ENCODE peak calls at places on chromosomes 11 and 22, in six cellular contexts. K, W, V, U, R and S are unnamed samples.
A peak's percentile ranks its signal among the peaks of the same experiment; 100 is the strongest.

GRCh38 chr22:27629908-27630733 is 171.4 kb downstream of the MN1 start:
- DNase-seq in K (no peak), W (no peak), V (no peak), U (no peak), R (no peak), S (no peak)

GRCh38 chr11:26194871-26195270 is 137.1 kb upstream of the ANO3 start:
- DNase-seq in K (no peak), W (no peak), V (no peak), U (no peak), R (no peak), S (no peak)

GRCh38 chr22:44357962-44358553 is 45.3 kb upstream of the SHISAL1 start:
- DNase-seq in K (peak; percentile 40), W (peak; percentile 77), V (peak; percentile 38), U (peak; percentile 54), R (no peak), S (peak; percentile 66)

GRCh38 chr22:27108425-27109114 is 451.2 kb downstream of the MIAT start:
- DNase-seq in K (peak; percentile 54), W (peak; percentile 69), V (no peak), U (peak; percentile 60), R (no peak), S (no peak)

GRCh38 chr22:18023509-18024275 is 669 bp downstream of the MICAL3 start:
- DNase-seq in K (peak; percentile 89), W (peak; percentile 83), V (no peak), U (peak; percentile 87), R (peak; percentile 86), S (peak; percentile 91)

GRCh38 chr11:1075341-1075911 is 752 bp downstream of the MUC2 start:
- DNase-seq in K (no peak), W (peak; percentile 9), V (peak; percentile 41), U (no peak), R (no peak), S (no peak)

GRCh38 chr22:21020802-21021429 is 6.0 kb downstream of the P2RX6 start:
- DNase-seq in K (no peak), W (no peak), V (no peak), U (peak; percentile 29), R (no peak), S (no peak)

GRCh38 chr11:30348035-30348434 is 25.1 kb downstream of the ARL14EP start:
- DNase-seq in K (no peak), W (no peak), V (no peak), U (no peak), R (no peak), S (no peak)

GRCh38 chr11:72578991-72579815 is 95.0 kb downstream of the PDE2A start:
- DNase-seq in K (no peak), W (no peak), V (peak; percentile 11), U (no peak), R (no peak), S (no peak)

GRCh38 chr11:130206141-130206540 is 46.6 kb downstream of the ST14 start:
- DNase-seq in K (peak; percentile 69), W (no peak), V (peak; percentile 29), U (no peak), R (no peak), S (no peak)

DNA sequence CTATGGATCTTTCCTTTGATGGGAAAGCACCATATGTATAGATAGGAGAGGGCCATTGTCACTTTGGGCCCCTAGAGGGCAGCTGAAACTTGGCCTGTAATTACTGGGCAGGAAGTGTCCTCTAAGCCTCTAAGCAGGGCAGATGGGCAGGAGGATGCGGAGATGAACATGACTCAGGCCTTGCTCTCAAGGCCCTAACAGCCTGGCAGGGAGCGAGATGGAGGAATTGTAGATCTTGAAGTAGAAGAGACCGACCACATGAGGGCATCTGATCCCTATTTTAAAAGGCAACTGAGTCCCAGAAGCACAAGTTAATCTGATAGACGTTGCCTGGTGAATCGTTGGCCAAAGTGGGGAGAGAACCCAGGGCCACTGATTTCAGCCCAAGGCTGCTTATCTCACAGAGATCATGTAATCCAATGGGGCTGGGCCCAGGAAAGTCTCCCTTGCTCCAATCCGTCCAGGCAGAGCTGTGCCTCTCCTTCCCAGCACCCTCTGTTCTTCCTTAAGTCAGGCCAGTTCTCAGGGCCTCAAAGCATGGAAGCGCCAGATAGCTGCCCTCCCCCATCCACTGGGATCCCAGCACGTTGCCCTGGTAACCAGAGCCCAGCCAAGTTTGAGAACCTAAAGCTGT is 2.5 kb upstream of the SEPTIN3 start:
- DNase-seq in K (no peak), W (no peak), V (no peak), U (peak; percentile 88), R (peak; percentile 88), S (peak; percentile 93)
- TF ChIP-seq CTCF in K (no peak), W (peak; percentile 15), V (peak; percentile 44), U (peak; percentile 37), R (peak; percentile 49), S (peak; percentile 58)

GRCh38 chr11:27717377-27717776 is 17.1 kb upstream of the BDNF start:
- DNase-seq in K (no peak), W (no peak), V (no peak), U (peak; percentile 47), R (no peak), S (no peak)
- TF ChIP-seq CTCF in K (no peak), W (no peak), V (no peak), U (peak; percentile 42), R (peak; percentile 31), S (peak; percentile 64)

DNA sequence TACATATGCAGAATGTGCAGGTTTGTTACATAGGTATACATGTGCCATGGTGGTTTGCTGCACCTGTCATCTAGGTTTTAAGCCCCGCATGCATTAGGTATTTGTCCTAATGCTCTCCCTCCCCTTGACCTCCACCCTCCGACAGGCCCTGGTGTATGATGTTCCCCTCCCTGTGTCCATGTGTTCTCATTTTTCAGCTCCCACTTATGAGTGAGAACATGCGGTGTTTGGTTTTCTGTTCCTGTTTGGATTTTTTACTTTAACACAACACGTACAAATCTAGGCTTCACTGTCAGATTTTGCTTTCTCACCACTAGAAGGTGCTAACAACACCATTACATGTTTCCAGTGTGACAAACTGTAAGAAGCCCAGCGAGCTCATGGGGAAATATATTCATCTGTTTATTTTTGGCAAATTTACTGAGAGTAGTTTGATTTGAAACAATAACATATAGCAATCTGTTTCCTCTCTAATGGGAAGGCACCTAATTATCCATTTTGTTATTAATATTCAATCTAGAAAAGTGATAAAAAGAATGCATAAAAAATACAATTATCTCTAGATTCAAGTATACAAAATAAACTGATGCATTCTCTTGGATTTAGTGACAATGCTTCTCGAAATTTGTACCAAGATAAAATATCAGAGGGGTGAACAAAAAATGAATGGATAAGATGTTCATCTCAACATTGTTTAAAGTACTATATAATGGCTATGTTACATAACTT is 23.2 kb upstream of the BIRC3 start:
- DNase-seq in K (no peak), W (no peak), V (no peak), U (peak; percentile 70), R (no peak), S (peak; percentile 69)
- TF ChIP-seq CTCF in K (peak; percentile 53), W (peak; percentile 67), V (peak; percentile 60), U (peak; percentile 75), R (peak; percentile 76), S (peak; percentile 86)

GRCh38 chr11:47642099-47642855 is at the start of gene MTCH2:
- DNase-seq in K (peak; percentile 97), W (peak; percentile 96), V (peak; percentile 95), U (peak; percentile 99), R (peak; percentile 97), S (peak; percentile 96)
- TF ChIP-seq CTCF in K (peak; percentile 55), W (peak; percentile 60), V (peak; percentile 49), U (peak; percentile 16), R (no peak), S (no peak)

DNA sequence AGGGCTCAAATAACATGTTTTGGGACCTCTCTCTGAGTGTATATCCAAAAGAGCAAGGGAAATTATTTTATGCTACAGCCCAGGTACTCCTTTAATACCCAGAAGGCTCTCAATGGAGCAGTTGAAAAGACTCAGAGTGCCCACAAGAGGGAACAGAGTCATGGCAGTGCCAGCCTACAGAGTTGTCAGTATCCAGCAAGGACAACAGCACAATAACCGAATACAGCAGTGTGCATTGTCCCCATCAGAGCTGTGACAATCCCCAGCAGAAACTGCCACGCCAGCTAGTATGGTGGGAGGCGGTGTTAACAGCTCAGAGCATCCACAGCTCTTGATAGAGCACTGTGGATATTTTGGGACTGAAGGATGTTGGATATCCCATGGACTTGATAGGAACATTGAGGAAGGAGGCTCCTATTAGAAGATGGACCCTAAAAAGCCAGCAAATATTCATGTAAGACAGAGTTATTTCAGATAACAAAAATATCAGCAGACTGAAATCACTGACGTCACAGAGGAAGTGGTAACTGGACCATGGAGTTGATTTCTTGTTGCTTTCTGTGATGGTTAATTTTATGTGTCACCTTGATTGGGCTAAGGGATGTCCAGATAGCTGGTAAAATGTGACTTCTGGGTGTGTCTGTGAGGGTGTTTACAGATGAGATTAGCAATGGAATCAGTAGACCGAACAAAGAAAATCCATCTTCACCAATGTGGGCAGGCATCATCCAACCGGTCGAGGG is 17.7 kb upstream of the PAFAH1B2 start:
- DNase-seq in K (no peak), W (no peak), V (no peak), U (no peak), R (no peak), S (no peak)
- TF ChIP-seq CTCF in K (no peak), W (no peak), V (no peak), U (no peak), R (no peak), S (no peak)

DNA sequence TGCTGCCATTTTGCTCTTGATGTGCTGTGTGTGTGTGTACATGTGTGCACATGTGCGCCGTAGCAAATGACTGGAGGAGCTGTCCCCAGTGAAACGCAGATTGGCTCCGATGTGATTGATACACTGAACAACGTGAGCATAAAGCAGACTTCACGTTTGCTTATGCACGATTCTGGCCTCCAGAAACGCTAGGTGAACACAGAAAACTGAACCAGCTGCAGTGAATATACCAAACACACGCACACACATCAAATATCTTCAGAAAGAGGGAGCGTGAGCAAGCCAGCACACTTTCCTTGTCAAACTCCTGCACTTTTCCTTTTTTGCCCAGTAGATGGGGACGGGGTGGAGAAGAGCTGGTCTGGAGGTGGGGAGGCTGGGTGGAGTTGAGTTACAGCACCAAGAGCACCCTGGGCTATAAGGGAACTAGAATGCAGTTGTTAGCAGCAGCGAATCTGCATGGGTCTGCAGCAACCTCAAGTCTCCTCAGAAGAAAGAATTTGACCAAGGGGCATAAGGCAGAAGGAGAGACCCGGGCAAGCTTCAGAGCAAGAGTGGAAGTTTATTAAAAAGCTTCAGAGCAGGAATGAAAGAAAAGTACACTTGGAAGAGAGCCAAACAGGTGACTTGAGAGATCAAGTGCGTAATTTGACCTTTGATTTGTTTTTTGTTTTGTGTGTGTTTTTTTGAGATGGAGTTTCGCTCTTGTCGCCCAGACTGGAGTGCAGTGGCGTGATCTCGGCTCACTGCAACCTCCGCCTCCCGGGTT is 77.8 kb upstream of the CADM1 start:
- DNase-seq in K (no peak), W (no peak), V (no peak), U (no peak), R (no peak), S (peak; percentile 4)
- TF ChIP-seq CTCF in K (no peak), W (no peak), V (no peak), U (no peak), R (no peak), S (peak; percentile 13)

GRCh38 chr22:39529487-39529851 is 3.1 kb downstream of the RPS19BP1 start:
- DNase-seq in K (no peak), W (no peak), V (no peak), U (no peak), R (no peak), S (no peak)
- TF ChIP-seq CTCF in K (no peak), W (no peak), V (peak; percentile 6), U (no peak), R (no peak), S (no peak)